ENCODE peak calls at places on chromosomes 4 and X, in ten cellular contexts. V is mucosa of descending colon; H is small intestine; U is cardiac muscle cell; P is mesendoderm; N is lung; Q is heart left ventricle; F is CD8-positive, alpha-beta memory T cell; Y is vagina; X is CD4-positive, alpha-beta memory T cell. S is an unnamed sample.

GRCh38 chr4:153521995-153522799 is 56.0 kb downstream of the TMEM131L start:
- DNase-seq in Y (no peak), N (no peak), X (peak; percentile 74), V (no peak), Q (no peak), H (peak; percentile 48), F (peak; percentile 80), P (peak; percentile 70), U (no peak), S (no peak)

GRCh38 chrX:119502727-119503483 is 34.7 kb downstream of the SLC25A5 start:
- DNase-seq in N (peak; percentile 72), F (peak; percentile 62), U (no peak), P (no peak), X (peak; percentile 52), Q (no peak), Y (no peak), H (peak; percentile 92), V (peak; percentile 82), S (no peak)

GRCh38 chr4:51885371-51885770 is 42.4 kb downstream of the DCUN1D4 start:
- DNase-seq in P (peak; percentile 77), H (peak; percentile 36), V (no peak), N (no peak), Y (no peak), X (no peak), Q (no peak), U (peak; percentile 50), F (no peak), S (no peak)

GRCh38 chr4:80926891-80927290 is 103.6 kb upstream of the BMP3 start:
- DNase-seq in P (no peak), Y (no peak), U (no peak), X (no peak), F (no peak), Q (no peak), N (no peak), H (no peak), V (no peak), S (no peak)

GRCh38 chrX:81308086-81308852 is 106.4 kb downstream of the SH3BGRL start:
- DNase-seq in Q (no peak), X (no peak), V (no peak), Y (no peak), N (no peak), F (no peak), U (no peak), P (no peak), H (no peak), S (no peak)

GRCh38 chr4:53459548-53459947 is 82.1 kb downstream of the FIP1L1 start:
- DNase-seq in H (peak; percentile 13), Q (no peak), P (no peak), Y (no peak), U (peak; percentile 79), F (no peak), V (no peak), X (no peak), N (peak; percentile 40), S (no peak)

GRCh38 chr4:72376901-72377300 is 192.1 kb downstream of the ADAMTS3 start:
- DNase-seq in X (no peak), P (no peak), V (no peak), H (peak; percentile 32), F (no peak), U (no peak), Q (no peak), N (no peak), Y (no peak), S (no peak)

GRCh38 chr4:95124906-95125504 is 367.2 kb downstream of the BMPR1B start:
- DNase-seq in N (no peak), Y (no peak), V (no peak), Q (no peak), X (no peak), U (peak; percentile 72), H (peak; percentile 28), P (peak; percentile 81), F (no peak), S (peak; percentile 47)

GRCh38 chr4:130600706-130601105 is 1504.8 kb downstream of the C4orf33 start:
- DNase-seq in N (no peak), H (no peak), V (no peak), Q (no peak), Y (no peak), U (no peak), P (no peak), X (no peak), F (no peak), S (no peak)

GRCh38 chrX:120660638-120661037 is 30.8 kb upstream of the C1GALT1C1 start:
- DNase-seq in X (no peak), U (no peak), Y (no peak), Q (no peak), H (no peak), P (no peak), F (no peak), N (no peak), V (no peak), S (no peak)

GRCh38 chr4:186703510-186703909 is 20.1 kb downstream of the FAT1 start:
- DNase-seq in Y (no peak), H (no peak), Q (no peak), N (no peak), V (no peak), F (no peak), X (no peak), P (no peak), U (no peak), S (no peak)
- H3K36me3 ChIP-seq in Y (peaks cover 14% of the 10 kb centered on the region), H (peaks cover 15% of the 10 kb centered on the region), Q (no peaks in the 10 kb centered on the region), N (no peaks in the 10 kb centered on the region), V (no peaks in the 10 kb centered on the region), F (no peaks in the 10 kb centered on the region), X (no peaks in the 10 kb centered on the region), P (peaks cover 7% of the 10 kb centered on the region), U (peaks cover 3% of the 10 kb centered on the region), S (no peaks in the 10 kb centered on the region)

GRCh38 chr4:955931-956381 is 17.4 kb downstream of the DGKQ start:
- DNase-seq in F (no peak), Q (no peak), U (no peak), Y (no peak), P (no peak), H (no peak), X (no peak), N (no peak), V (peak; percentile 32), S (no peak)

GRCh38 chr4:953574-953915 is 19.8 kb downstream of the DGKQ start:
- DNase-seq in X (no peak), V (no peak), Y (no peak), N (no peak), P (no peak), Q (no peak), U (no peak), H (no peak), F (no peak), S (no peak)

GRCh38 chr4:954211-955020 is 19.0 kb downstream of the DGKQ start:
- DNase-seq in F (no peak), N (no peak), P (no peak), X (no peak), Q (no peak), H (no peak), Y (no peak), V (no peak), U (no peak), S (no peak)

GRCh38 chr4:956531-957230 is 16.7 kb downstream of the DGKQ start:
- DNase-seq in N (no peak), H (no peak), V (peak; percentile 46), U (no peak), P (no peak), Y (no peak), F (no peak), Q (no peak), X (no peak), S (no peak)

GRCh38 chr4:955161-955921 is 18.0 kb downstream of the DGKQ start:
- DNase-seq in F (no peak), U (no peak), P (no peak), Q (no peak), H (no peak), Y (no peak), X (no peak), V (peak; percentile 41), N (no peak), S (no peak)
- H3K4me3 ChIP-seq in F (no peak overlapping the region), U (no peak overlapping the region), P (no peak overlapping the region), Q (no peak overlapping the region), H (no peak overlapping the region), Y (no peak overlapping the region), X (no peak overlapping the region), V (no peak overlapping the region), N (no peak overlapping the region), S (no peak overlapping the region)

DNA sequence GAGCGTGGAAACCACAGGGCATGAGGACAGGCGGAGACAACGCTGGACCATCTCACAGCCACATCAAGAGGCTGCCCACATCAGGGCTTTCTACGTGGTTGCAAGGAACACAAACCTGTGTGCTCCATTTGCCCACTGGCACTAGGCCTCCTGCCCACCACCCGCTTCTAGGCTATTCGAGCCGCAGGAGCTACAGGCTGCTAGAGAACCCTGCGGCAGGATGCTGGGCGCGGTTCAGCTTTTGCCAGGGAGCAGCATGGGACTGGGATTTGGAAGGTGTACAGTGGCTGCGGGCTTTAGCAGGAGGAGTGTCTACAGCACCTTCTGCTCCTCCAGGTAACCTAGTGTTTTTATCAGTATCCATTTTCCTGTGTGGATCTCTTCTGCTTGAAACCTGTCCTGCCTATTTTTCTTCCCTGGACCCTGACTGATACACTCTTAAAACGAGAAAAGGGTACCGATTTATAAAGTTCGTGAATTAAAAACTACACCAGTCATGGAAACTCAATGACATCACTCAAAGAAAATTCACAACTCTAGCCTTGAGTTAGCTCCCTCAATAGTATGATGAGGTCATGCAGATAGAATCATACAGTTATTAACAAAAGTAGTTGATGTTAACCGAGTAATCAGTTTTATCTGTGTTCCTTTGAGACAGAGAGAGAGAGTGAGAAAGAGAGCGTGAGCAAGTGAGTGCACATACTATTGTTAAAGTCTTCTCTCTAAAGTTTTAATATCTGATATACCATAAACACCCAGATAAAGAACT is 12.8 kb downstream of the NOP14 start:
- DNase-seq in F (no peak), P (no peak), Q (no peak), V (no peak), N (no peak), U (no peak), X (no peak), H (no peak), Y (no peak), S (no peak)
- H3K36me3 ChIP-seq in F (peaks cover 61% of the 10 kb centered on the region), P (peaks cover 31% of the 10 kb centered on the region), Q (peaks cover 23% of the 10 kb centered on the region), V (peaks cover 11% of the 10 kb centered on the region), N (peaks cover 32% of the 10 kb centered on the region), U (peaks cover 61% of the 10 kb centered on the region), X (peaks cover 71% of the 10 kb centered on the region), H (peaks cover 13% of the 10 kb centered on the region), Y (peaks cover 90% of the 10 kb centered on the region), S (no peaks in the 10 kb centered on the region)

GRCh38 chrX:108734426-108734825 is 1.9 kb downstream of the IRS4 start:
- DNase-seq in H (no peak), X (no peak), V (no peak), Q (no peak), N (no peak), U (no peak), F (no peak), P (no peak), Y (no peak), S (no peak)

GRCh38 chrX:108737754-108738153 is 1.4 kb upstream of the IRS4 start:
- DNase-seq in X (no peak), V (no peak), P (no peak), Y (no peak), N (no peak), H (no peak), Q (no peak), F (no peak), U (no peak), S (no peak)

GRCh38 chrX:108736509-108737479 is at the start of gene IRS4:
- DNase-seq in U (peak; percentile 79), V (no peak), Y (no peak), N (no peak), Q (peak; percentile 44), F (no peak), P (peak; percentile 96), H (no peak), X (no peak), S (peak; percentile 29)

GRCh38 chrX:108735087-108735679 is 1.2 kb downstream of the IRS4 start:
- DNase-seq in Q (peak; percentile 35), F (no peak), N (no peak), Y (no peak), V (no peak), P (peak; percentile 67), U (peak; percentile 34), X (no peak), H (no peak), S (no peak)

GRCh38 chrX:108735680-108736508 is 469 bp downstream of the IRS4 start:
- DNase-seq in Y (no peak), X (no peak), N (no peak), U (peak; percentile 36), P (peak; percentile 37), H (no peak), F (no peak), V (no peak), Q (no peak), S (peak; percentile 20)
- H3K4me3 ChIP-seq in Y (peak overlapping the region; percentile 53), X (no peak overlapping the region), N (no peak overlapping the region), U (peak overlapping the region; percentile 53), P (peak overlapping the region; percentile 29), H (no peak overlapping the region), F (no peak overlapping the region), V (no peak overlapping the region), Q (peak overlapping the region; percentile 44), S (peak overlapping the region; percentile 45)

S was measured in testis.